ENCODE peak calls at places on chromosomes 13 and 19, in six cellular contexts. R, C, L, Y, Z and B are unnamed samples.

GRCh38 chr13:37277435-37278144 is 172.1 kb upstream of the CSNK1A1L start:
- DNase-seq in Z (no peak), L (no peak), Y (no peak), C (no peak), R (no peak), B (no peak)

GRCh38 chr13:71454509-71454908 is 412.5 kb downstream of the DACH1 start:
- DNase-seq in Y (no peak), R (no peak), L (no peak), C (no peak), Z (no peak), B (no peak)

GRCh38 chr19:489418-490196 is 6.7 kb upstream of the MADCAM1 start:
- DNase-seq in Z (peak), Y (no peak), C (peak), L (no peak), R (no peak), B (peak)

GRCh38 chr19:49889038-49889686 is 7.5 kb downstream of the IL4I1 start:
- DNase-seq in L (no peak), C (no peak), Y (no peak), R (no peak), Z (no peak), B (peak)

GRCh38 chr13:27593267-27593666 is 27.1 kb downstream of the LNX2 start:
- DNase-seq in Z (no peak), R (no peak), L (no peak), C (no peak), Y (no peak), B (no peak)

GRCh38 chr19:1287622-1288527 is 2.2 kb downstream of the EFNA2 start:
- DNase-seq in Y (no peak), L (no peak), R (peak), C (no peak), Z (no peak), B (peak)

GRCh38 chr19:20278342-20278741 is 111.3 kb downstream of the ZNF486 start:
- DNase-seq in R (peak), Y (no peak), C (peak), L (no peak), Z (no peak), B (peak)

GRCh38 chr19:49132974-49133609 is 13.7 kb downstream of the PPFIA3 start:
- DNase-seq in C (no peak), Z (peak), R (no peak), L (no peak), Y (no peak), B (no peak)

GRCh38 chr19:41541990-41542584 is 33.9 kb upstream of the CEACAM21 start:
- DNase-seq in C (no peak), L (no peak), Z (peak), Y (peak), R (peak), B (peak)

GRCh38 chr19:56076413-56076998 is 44.6 kb downstream of the ZNF787 start:
- DNase-seq in C (peak), Z (no peak), R (peak), L (peak), Y (no peak), B (peak)

GRCh38 chr13:30364876-30365275 is 57.4 kb upstream of the UBE2L5 start:
- DNase-seq in Y (no peak), R (peak), C (no peak), Z (no peak), L (no peak), B (no peak)

GRCh38 chr13:48319458-48320395 is 16.2 kb downstream of the RB1 start:
- DNase-seq in C (no peak), R (no peak), L (no peak), Z (no peak), Y (no peak), B (no peak)

GRCh38 chr13:32905864-32906180 is 110.4 kb upstream of the KL start:
- DNase-seq in L (no peak), R (no peak), Z (no peak), Y (no peak), C (no peak), B (no peak)

GRCh38 chr19:49590971-49591730 is at the start of gene PRR12:
- DNase-seq in C (peak), R (peak), Z (peak), Y (no peak), L (peak), B (peak)

GRCh38 chr19:46471116-46471733 is at the start of gene PNMA8A:
- DNase-seq in C (no peak), Y (no peak), L (peak), Z (peak), R (peak), B (peak)

GRCh38 chr19:48806818-48807589 is 3.8 kb downstream of the BCAT2 start:
- DNase-seq in R (peak), C (peak), L (peak), Z (no peak), Y (no peak), B (peak)

GRCh38 chr13:101691326-101691725 is 238.9 kb downstream of the ITGBL1 start:
- DNase-seq in Y (no peak), R (no peak), Z (no peak), L (no peak), C (no peak), B (no peak)

GRCh38 chr13:82118589-82118988 is 1763.7 kb downstream of the SLITRK1 start:
- DNase-seq in C (no peak), R (no peak), Z (no peak), L (no peak), Y (no peak), B (no peak)

GRCh38 chr13:82116422-82116989 is 1765.8 kb downstream of the SLITRK1 start:
- DNase-seq in Z (no peak), C (no peak), L (no peak), R (no peak), Y (no peak), B (no peak)

GRCh38 chr13:82115391-82115790 is 1766.9 kb downstream of the SLITRK1 start:
- DNase-seq in Z (no peak), Y (no peak), L (no peak), C (no peak), R (no peak), B (no peak)
- TF ChIP-seq CTCF in Z (no peak), Y (no peak), L (no peak), C (no peak), R (no peak), B (no peak)

GRCh38 chr19:53882391-53883050 is 524 bp downstream of the PRKCG start:
- DNase-seq in Y (no peak), L (no peak), Z (no peak), R (no peak), C (no peak), B (peak)

GRCh38 chr19:53880716-53881481 is 1.1 kb upstream of the PRKCG start:
- DNase-seq in R (no peak), C (no peak), Z (no peak), Y (no peak), L (no peak), B (no peak)

GRCh38 chr19:53883741-53884140 is 1.7 kb downstream of the PRKCG start:
- DNase-seq in Z (no peak), L (no peak), C (no peak), R (no peak), Y (no peak), B (no peak)

GRCh38 chr19:53883231-53883661 is 1.2 kb downstream of the PRKCG start:
- DNase-seq in Z (no peak), C (no peak), Y (no peak), R (peak), L (no peak), B (peak)

DNA sequence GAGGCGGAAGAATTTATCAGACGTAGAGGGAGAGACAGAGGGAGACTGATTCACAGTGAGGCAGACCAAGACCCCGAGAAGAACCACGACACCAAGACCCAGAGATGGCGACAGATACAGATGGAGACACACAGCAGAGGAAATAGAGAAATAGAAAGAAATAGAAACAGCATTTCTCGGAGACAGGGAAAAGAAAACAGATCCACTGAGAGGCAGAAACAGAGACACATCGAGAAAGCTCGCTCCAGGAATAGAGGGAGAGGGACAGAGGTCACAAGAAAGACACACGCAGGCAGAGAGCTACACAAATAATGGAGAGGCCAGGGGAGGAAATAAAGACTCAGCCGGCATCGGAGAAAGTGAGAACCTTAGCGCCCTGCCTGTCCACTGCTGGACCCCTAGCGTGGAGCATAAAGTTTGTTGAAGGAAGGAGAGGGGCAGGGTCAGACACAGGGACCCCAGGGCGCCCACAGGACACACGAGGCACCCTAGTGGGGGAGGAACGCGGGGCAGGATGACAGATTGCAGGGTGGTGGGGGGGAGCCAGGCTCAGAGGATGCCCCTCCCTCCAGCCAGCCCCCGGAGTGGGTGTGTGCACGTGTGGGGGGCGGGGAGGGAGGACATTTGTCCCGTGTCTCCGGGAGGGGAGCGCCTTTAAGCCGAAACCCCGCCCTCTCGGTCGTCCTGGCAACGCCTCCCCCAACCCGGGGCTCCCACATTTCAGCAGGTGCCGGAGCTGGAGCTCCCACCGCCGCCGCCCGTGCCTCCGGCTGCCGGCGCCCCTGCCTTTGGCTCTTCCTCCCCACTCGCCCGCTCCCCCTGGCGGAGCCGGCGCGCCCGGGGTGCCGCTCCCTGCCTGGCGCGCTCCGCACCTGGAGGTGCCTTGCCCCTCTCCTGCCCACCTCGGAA is at the start of gene PRKCG:
- DNase-seq in R (peak), C (peak), L (peak), Y (no peak), Z (no peak), B (peak)
- TF ChIP-seq CTCF in R (peak), C (peak), L (peak), Y (peak), Z (peak), B (peak)

GRCh38 chr13:22801402-22802003 is 379.3 kb upstream of the SGCG start:
- DNase-seq in C (no peak), Z (no peak), Y (no peak), R (no peak), L (no peak), B (no peak)
- TF ChIP-seq CTCF in C (no peak), Z (peak), Y (no peak), R (peak), L (peak), B (no peak)

DNA sequence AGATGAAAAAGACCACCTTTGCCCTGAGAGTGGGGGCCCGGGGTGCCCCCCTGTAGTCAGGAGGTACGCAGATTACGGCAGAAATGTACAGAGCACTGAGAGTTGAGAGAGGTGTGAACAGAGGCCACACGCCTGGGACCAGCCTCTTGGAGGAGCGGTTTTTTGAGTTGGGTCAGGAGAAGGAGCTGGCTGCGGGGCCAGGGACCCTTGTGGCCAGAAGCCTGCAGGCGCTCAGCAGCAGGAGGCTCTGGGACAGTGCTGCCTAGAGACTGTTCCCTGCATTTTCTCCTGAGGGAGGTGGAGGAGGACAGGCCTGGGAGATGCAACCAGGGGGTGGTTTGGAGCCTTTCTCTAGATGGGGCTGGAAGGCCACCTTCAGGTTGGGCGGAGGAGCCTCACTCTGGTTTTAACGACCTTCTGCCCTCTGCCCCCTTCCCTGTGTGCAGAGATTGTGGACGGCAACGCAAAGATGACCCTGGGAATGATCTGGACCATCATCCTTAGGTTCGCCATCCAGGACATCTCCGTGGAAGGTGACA is 39.7 kb downstream of the CAPN12 start:
- DNase-seq in L (no peak), C (no peak), R (no peak), Y (no peak), Z (no peak), B (no peak)
- TF ChIP-seq CTCF in L (no peak), C (no peak), R (no peak), Y (no peak), Z (no peak), B (no peak)

GRCh38 chr19:34556500-34556899 is 74.9 kb downstream of the WTIP start:
- DNase-seq in R (peak), Y (no peak), Z (no peak), C (no peak), L (no peak), B (peak)
- TF ChIP-seq CTCF in R (peak), Y (no peak), Z (peak), C (peak), L (peak), B (peak)